ENCODE peak calls at places on chromosomes 3 and 15, in six cellular contexts. S, M, Y, U, X and A are unnamed samples.

GRCh38 chr3:4597204-4597985 is 104.2 kb downstream of the ITPR1 start:
- DNase-seq in S (no peak), M (no peak), Y (no peak), U (no peak), X (peak), A (no peak)

GRCh38 chr3:190585771-190586630 is 72.1 kb downstream of the IL1RAP start:
- DNase-seq in S (peak), M (no peak), Y (no peak), U (peak), X (peak), A (peak)

GRCh38 chr15:27549796-27550195 is 549.3 kb downstream of the OCA2 start:
- DNase-seq in S (no peak), M (no peak), Y (no peak), U (no peak), X (no peak), A (no peak)

GRCh38 chr15:93331545-93332117 is 242.6 kb upstream of the RGMA start:
- DNase-seq in S (no peak), M (peak), Y (no peak), U (peak), X (no peak), A (no peak)

GRCh38 chr15:39227001-39227400 is 353.9 kb upstream of the THBS1 start:
- DNase-seq in S (no peak), M (no peak), Y (no peak), U (no peak), X (no peak), A (no peak)

GRCh38 chr15:51775967-51776816 is 24.8 kb downstream of the TMOD2 start:
- DNase-seq in S (peak), M (no peak), Y (peak), U (peak), X (peak), A (no peak)

GRCh38 chr3:102299125-102299877 is 135.5 kb upstream of the ZPLD1 start:
- DNase-seq in S (no peak), M (no peak), Y (no peak), U (no peak), X (no peak), A (no peak)

GRCh38 chr3:142888099-142888483 is 792 bp downstream of the PCOLCE2 start:
- DNase-seq in S (peak), M (no peak), Y (peak), U (no peak), X (peak), A (no peak)

GRCh38 chr15:63048986-63049665 is 6.6 kb downstream of the TPM1 start:
- DNase-seq in S (peak), M (peak), Y (no peak), U (no peak), X (peak), A (peak)

GRCh38 chr3:27533718-27534578 is 49.8 kb upstream of the SLC4A7 start:
- DNase-seq in S (peak), M (peak), Y (no peak), U (peak), X (peak), A (no peak)